ENCODE peak calls at places on chromosomes 4 and X, in eight cellular contexts. L is NCI-H524; C is T1000; K is HT1080; M is stimulated activated CD4-positive, alpha-beta T cell treated with anti-CD3 and anti-CD28 coated beads, Interleukin-1b, Interleukin-23, amount 100 ng/mL, for 1 hour; V is heart left ventricle; B is hepatic stellate cell; A is Calu3. D is an unnamed sample.

GRCh38 chr4:110634320-110635154 is 11.7 kb upstream of the PITX2 start:
- DNase-seq in L (no peak), C (no peak), K (no peak), M (no peak), V (no peak), B (no peak), A (no peak), D (no peak)

GRCh38 chr4:67393699-67394281 is 151.5 kb downstream of the CENPC start:
- DNase-seq in L (peak; percentile 2), C (no peak), K (no peak), M (no peak), V (no peak), B (no peak), A (peak; percentile 27), D (no peak)

GRCh38 chrX:154082396-154083133 is 15.0 kb downstream of the MECP2 start:
- DNase-seq in L (no peak), C (no peak), K (peak; percentile 29), M (no peak), V (no peak), B (peak; percentile 57), A (no peak), D (no peak)

GRCh38 chrX:38278682-38279081 is 48.6 kb downstream of the RPGR start:
- DNase-seq in L (no peak), C (no peak), K (no peak), M (no peak), V (no peak), B (no peak), A (no peak), D (peak; percentile 4)

GRCh38 chr4:12875640-12876243 is 608.4 kb downstream of the RAB28 start:
- DNase-seq in L (no peak), C (no peak), K (no peak), M (no peak), V (no peak), B (no peak), A (no peak), D (no peak)

GRCh38 chrX:19956923-19957322 is 33.9 kb downstream of the BCLAF3 start:
- DNase-seq in L (no peak), C (no peak), K (peak; percentile 5), M (no peak), V (no peak), B (no peak), A (no peak), D (peak; percentile 11)

GRCh38 chr4:118843237-118843636 is 7.3 kb upstream of the SEC24D start:
- DNase-seq in L (no peak), C (no peak), K (no peak), M (no peak), V (no peak), B (no peak), A (no peak), D (no peak)

GRCh38 chrX:110168585-110168984 is 149.3 kb downstream of the AMMECR1 start:
- DNase-seq in L (no peak), C (peak; percentile 5), K (no peak), M (no peak), V (no peak), B (no peak), A (no peak), D (no peak)

GRCh38 chrX:11881485-11882170 is 123.6 kb downstream of the MSL3 start:
- DNase-seq in L (no peak), C (no peak), K (no peak), M (no peak), V (no peak), B (no peak), A (peak; percentile 7), D (no peak)

GRCh38 chrX:39406799-39407198 is 605.5 kb downstream of the MID1IP1 start:
- DNase-seq in L (no peak), C (no peak), K (no peak), M (no peak), V (no peak), B (no peak), A (no peak), D (no peak)

GRCh38 chr4:78638324-78639172 is 87.0 kb downstream of the ANXA3 start:
- DNase-seq in L (no peak), C (no peak), K (no peak), M (no peak), V (no peak), B (no peak), A (no peak), D (no peak)

GRCh38 chrX:123740006-123740405 is 7.2 kb upstream of the THOC2 start:
- DNase-seq in L (peak; percentile 63), C (no peak), K (no peak), M (no peak), V (no peak), B (no peak), A (no peak), D (no peak)

D was measured in heart right ventricle.